ENCODE peak calls at places on chromosomes 6 and 20, in eight cellular contexts. R is spleen, D is endothelial cell of umbilical vein, W is Peyer's patch, J is ovary, Z is uterus, K is HCT116, L is heart left ventricle. A is an unnamed sample.

GRCh38 chr20:187733-188132 is 1.8 kb downstream of the DEFB128 start:
- DNase-seq in K (no peak), J (no peak), L (no peak), W (no peak), Z (no peak), D (no peak), R (no peak), A (no peak)

GRCh38 chr20:57957397-57958049 is 247.7 kb upstream of the PMEPA1 start:
- DNase-seq in K (no peak), Z (peak), D (no peak), L (no peak), R (no peak), J (no peak), W (no peak), A (no peak)

GRCh38 chr20:44702776-44703175 is 12.4 kb upstream of the CCN5 start:
- DNase-seq in L (peak), J (peak), Z (peak), D (peak), K (no peak), W (no peak), R (peak), A (peak)

GRCh38 chr6:134187751-134188150 is 130.2 kb downstream of the SGK1 start:
- DNase-seq in Z (no peak), D (no peak), W (no peak), J (no peak), L (no peak), K (no peak), R (no peak), A (no peak)

GRCh38 chr20:57749131-57749690 is 39.4 kb upstream of the PMEPA1 start:
- DNase-seq in W (no peak), L (peak), R (peak), J (no peak), K (no peak), D (peak), Z (no peak), A (no peak)

GRCh38 chr6:42512498-42513042 is 51.3 kb upstream of the UBR2 start:
- DNase-seq in Z (no peak), J (no peak), L (no peak), D (no peak), R (no peak), W (no peak), K (no peak), A (no peak)

GRCh38 chr6:22558288-22558882 is 11.0 kb upstream of the HDGFL1 start:
- DNase-seq in W (no peak), Z (no peak), J (no peak), K (no peak), L (no peak), D (no peak), R (no peak), A (no peak)

GRCh38 chr6:45959534-45960195 is 56.0 kb downstream of the CLIC5 start:
- DNase-seq in Z (no peak), K (no peak), J (no peak), L (no peak), R (no peak), D (peak), W (no peak), A (no peak)

GRCh38 chr6:783966-784365 is 91.0 kb upstream of the EXOC2 start:
- DNase-seq in K (no peak), D (no peak), Z (no peak), W (no peak), J (no peak), L (no peak), R (no peak), A (no peak)

GRCh38 chr6:167824591-167825041 is 2.1 kb upstream of the AFDN start:
- DNase-seq in D (no peak), K (no peak), L (no peak), W (no peak), J (no peak), Z (no peak), R (no peak), A (no peak)

GRCh38 chr20:51346686-51347485 is 195.6 kb downstream of the NFATC2 start:
- DNase-seq in L (no peak), Z (no peak), K (no peak), D (no peak), J (no peak), W (no peak), R (no peak), A (no peak)

GRCh38 chr6:2793491-2794151 is 28.4 kb downstream of the WRNIP1 start:
- DNase-seq in K (no peak), D (no peak), J (no peak), W (peak), R (no peak), Z (no peak), L (no peak), A (no peak)

GRCh38 chr6:70884074-70884983 is 72.5 kb downstream of the B3GAT2 start:
- DNase-seq in W (no peak), D (peak), L (peak), J (peak), Z (peak), K (peak), R (peak), A (no peak)

GRCh38 chr20:32138921-32139320 is 29.4 kb downstream of the TM9SF4 start:
- DNase-seq in L (no peak), W (no peak), R (peak), D (no peak), K (no peak), J (no peak), Z (no peak), A (no peak)

GRCh38 chr20:50928469-50928868 is 2.8 kb downstream of the ADNP start:
- DNase-seq in K (no peak), Z (no peak), R (no peak), L (no peak), J (no peak), D (no peak), W (no peak), A (no peak)

GRCh38 chr20:17059465-17059864 is 167.4 kb upstream of the PCSK2 start:
- DNase-seq in D (no peak), W (no peak), L (no peak), J (no peak), Z (no peak), R (no peak), K (peak), A (no peak)

GRCh38 chr6:11609324-11610071 is 71.9 kb downstream of the TMEM170B start:
- DNase-seq in D (peak), Z (no peak), R (no peak), L (peak), W (no peak), J (peak), K (no peak), A (no peak)

GRCh38 chr6:137043710-137044365 is 927 bp downstream of the IL20RA start:
- DNase-seq in D (peak), L (peak), W (no peak), Z (peak), J (no peak), R (no peak), K (no peak), A (no peak)

GRCh38 chr20:36709126-36709525 is 36.8 kb downstream of the NDRG3 start:
- DNase-seq in L (no peak), R (no peak), W (no peak), D (no peak), K (no peak), Z (no peak), J (no peak), A (no peak)

GRCh38 chr20:42887281-42887680 is 302.4 kb downstream of the PTPRT start:
- DNase-seq in R (no peak), D (no peak), L (no peak), K (no peak), J (no peak), W (no peak), Z (no peak), A (no peak)

GRCh38 chr6:141418076-141418475 is 714.6 kb upstream of the GJE1 start:
- DNase-seq in W (no peak), L (no peak), D (no peak), R (no peak), Z (no peak), J (no peak), K (no peak), A (no peak)

GRCh38 chr20:39849664-39850063 is 839.4 kb downstream of the MAFB start:
- DNase-seq in R (peak), J (peak), L (peak), D (peak), W (peak), Z (peak), K (no peak), A (no peak)

GRCh38 chr20:24027229-24027628 is 38.6 kb upstream of the GGTLC1 start:
- DNase-seq in R (peak), J (no peak), L (peak), Z (peak), K (no peak), D (peak), W (no peak), A (no peak)

GRCh38 chr20:33791959-33792597 is 19.1 kb upstream of the CHMP4B start:
- DNase-seq in R (peak), W (peak), D (peak), J (peak), K (no peak), L (peak), Z (peak), A (no peak)

GRCh38 chr20:63695419-63696310 is 787 bp upstream of the TNFRSF6B start:
- DNase-seq in L (peak), J (no peak), W (peak), R (no peak), K (no peak), Z (peak), D (no peak), A (no peak)
- TF ChIP-seq POLR2A in L (no peak), J (no peak), W (no peak), R (no peak), K (no peak), Z (no peak), D (peak), A (no peak)

GRCh38 chr6:128517124-128517523 is 3.3 kb downstream of the PTPRK start:
- DNase-seq in Z (no peak), J (no peak), D (no peak), W (no peak), L (no peak), R (no peak), K (no peak), A (no peak)

GRCh38 chr6:128519931-128520435 is 416 bp downstream of the PTPRK start:
- DNase-seq in R (peak), D (no peak), Z (peak), J (no peak), L (peak), K (no peak), W (no peak), A (no peak)

GRCh38 chr6:128520436-128521301 is at the start of gene PTPRK:
- DNase-seq in D (peak), W (peak), J (peak), K (peak), R (peak), Z (peak), L (peak), A (no peak)

GRCh38 chr6:128519132-128519930 is 1.1 kb downstream of the PTPRK start:
- DNase-seq in L (peak), Z (peak), K (no peak), D (peak), R (peak), W (peak), J (peak), A (no peak)

GRCh38 chr6:128518531-128519131 is 1.8 kb downstream of the PTPRK start:
- DNase-seq in R (no peak), L (no peak), Z (no peak), J (no peak), D (peak), K (no peak), W (no peak), A (no peak)
- H3K4me3 ChIP-seq in R (peak), L (peak), Z (peak), J (peak), D (peak), K (peak), W (peak), A (peak)

DNA sequence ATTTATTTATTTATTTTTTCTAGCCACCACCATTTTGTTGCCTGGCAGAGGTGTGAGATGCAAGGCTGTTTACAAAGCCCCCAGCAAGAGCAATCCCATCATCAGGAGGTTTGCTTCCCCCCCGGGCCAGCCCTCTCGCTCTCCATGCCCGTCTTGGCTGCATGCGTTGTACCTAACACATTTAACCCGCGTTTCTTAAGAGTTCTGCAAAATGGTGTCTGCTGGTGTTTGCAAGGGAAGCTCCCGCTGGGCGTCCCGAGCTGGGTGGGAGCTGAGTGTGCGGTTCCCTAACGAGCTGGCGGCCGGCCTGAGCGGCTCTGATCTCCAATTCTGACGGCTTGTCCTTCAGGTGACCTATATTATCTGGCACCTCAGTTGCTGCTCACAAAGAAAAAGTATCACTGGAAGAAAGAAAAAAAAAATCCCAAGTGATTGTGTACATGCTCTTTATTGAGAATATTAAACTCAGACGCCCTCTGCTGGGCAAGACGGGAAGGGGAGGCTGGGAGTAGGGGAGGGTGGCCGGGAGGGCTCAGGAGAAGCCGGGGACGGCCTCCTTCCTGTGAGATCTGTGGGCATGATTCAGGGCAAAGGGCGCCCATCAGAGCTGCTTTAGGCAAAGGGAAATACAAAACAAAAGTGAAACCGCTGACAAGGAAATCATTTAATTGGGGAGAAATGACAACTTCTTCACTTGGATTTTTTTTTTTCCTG is 154.8 kb downstream of the BCAS1 start:
- DNase-seq in J (peak), D (peak), R (peak), L (peak), K (peak), W (peak), Z (peak), A (no peak)
- TF ChIP-seq POLR2A in J (no peak), D (no peak), R (no peak), L (no peak), K (no peak), W (peak), Z (no peak), A (no peak)

GRCh38 chr6:148873154-148873553 is 126.3 kb downstream of the UST start:
- DNase-seq in K (no peak), J (no peak), D (no peak), L (no peak), W (no peak), Z (no peak), R (no peak), A (no peak)
- H3K4me3 ChIP-seq in K (no peak), J (no peak), D (no peak), L (no peak), W (no peak), Z (no peak), R (no peak), A (no peak)

DNA sequence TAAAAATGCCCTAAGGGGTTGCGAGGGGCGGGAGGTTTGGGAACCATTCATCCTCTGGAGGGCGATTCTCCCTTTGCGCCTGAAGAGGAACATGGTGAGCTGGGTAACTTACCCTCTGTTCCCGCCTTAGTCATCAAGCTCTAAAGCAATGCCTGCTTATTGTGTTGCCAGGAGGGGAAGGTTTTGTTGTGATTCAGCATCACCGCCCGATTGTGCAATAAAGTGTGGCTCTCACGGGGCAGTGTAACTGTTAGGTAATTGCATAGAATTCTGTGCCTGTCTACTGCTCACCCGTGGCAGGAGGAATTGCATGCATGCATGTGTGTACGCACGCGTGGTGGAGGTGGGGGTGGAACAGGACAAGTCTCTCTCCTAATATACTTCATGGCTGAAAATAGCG is 95.5 kb upstream of the AGPAT4 start:
- DNase-seq in Z (no peak), L (no peak), R (no peak), D (no peak), J (no peak), K (no peak), W (no peak), A (no peak)
- TF ChIP-seq POLR2A in Z (no peak), L (no peak), R (no peak), D (no peak), J (no peak), K (no peak), W (no peak), A (no peak)

GRCh38 chr20:46034039-46034438 is 5.0 kb downstream of the SLC12A5 start:
- DNase-seq in L (no peak), W (no peak), K (no peak), J (no peak), Z (no peak), D (no peak), R (no peak), A (no peak)

GRCh38 chr20:46030290-46031013 is 1.4 kb downstream of the SLC12A5 start:
- DNase-seq in D (no peak), Z (no peak), K (no peak), J (no peak), R (no peak), W (no peak), L (no peak), A (no peak)

GRCh38 chr20:46031014-46031569 is 2.1 kb downstream of the SLC12A5 start:
- DNase-seq in L (no peak), K (no peak), R (no peak), Z (no peak), W (no peak), D (no peak), J (no peak), A (no peak)

GRCh38 chr20:46028772-46029371 is at the start of gene SLC12A5:
- DNase-seq in J (no peak), W (no peak), K (no peak), D (no peak), L (no peak), R (no peak), Z (no peak), A (no peak)

DNA sequence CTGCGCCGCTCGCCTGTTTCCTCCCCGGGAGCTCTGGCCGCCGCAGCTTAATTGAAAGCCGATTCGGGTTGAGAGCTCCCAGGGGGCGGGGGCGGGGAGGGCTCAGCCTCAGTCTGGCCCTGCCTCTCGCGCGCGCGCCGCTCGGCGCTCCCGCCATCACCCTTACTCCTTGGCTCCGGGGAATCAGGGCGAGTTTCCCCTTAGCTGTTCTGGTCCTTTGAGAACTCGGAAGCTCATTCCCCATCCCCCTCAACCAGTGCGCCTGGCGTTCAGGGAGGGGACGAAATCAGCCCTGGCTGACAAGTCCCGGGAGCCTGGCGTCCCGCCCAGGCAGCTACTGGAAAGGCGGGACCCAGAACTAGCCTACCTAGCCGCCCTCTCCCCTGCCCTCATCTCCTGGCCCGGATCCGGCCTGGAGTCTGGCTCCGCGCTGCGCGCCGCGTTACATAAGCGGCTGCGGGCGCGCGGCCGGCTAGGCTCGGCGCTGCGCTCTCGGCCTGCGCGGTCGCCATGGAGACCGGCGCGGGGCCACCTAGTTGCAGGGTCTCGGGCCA is 2.8 kb downstream of the SLC12A5 start:
- DNase-seq in Z (no peak), R (no peak), J (no peak), L (peak), W (no peak), K (no peak), D (no peak), A (no peak)
- H3K4me3 ChIP-seq in Z (no peak), R (no peak), J (no peak), L (no peak), W (no peak), K (no peak), D (no peak), A (no peak)

GRCh38 chr6:31557443-31558317 is 10.3 kb downstream of the NFKBIL1 start:
- DNase-seq in L (no peak), W (no peak), D (no peak), J (no peak), Z (no peak), R (peak), K (no peak), A (no peak)

GRCh38 chr6:31558631-31559500 is 11.5 kb downstream of the NFKBIL1 start:
- DNase-seq in Z (no peak), L (peak), W (no peak), J (no peak), R (peak), K (no peak), D (peak), A (no peak)

GRCh38 chr6:31558318-31558625 is 10.9 kb downstream of the NFKBIL1 start:
- DNase-seq in K (no peak), W (no peak), J (no peak), L (no peak), R (no peak), Z (no peak), D (no peak), A (no peak)

GRCh38 chr6:31559606-31559957 is 12.2 kb downstream of the NFKBIL1 start:
- DNase-seq in J (no peak), Z (no peak), D (peak), W (no peak), K (no peak), R (no peak), L (no peak), A (no peak)

GRCh38 chr6:31556312-31556711 is 8.9 kb downstream of the NFKBIL1 start:
- DNase-seq in Z (no peak), D (no peak), J (no peak), W (no peak), K (no peak), L (no peak), R (no peak), A (no peak)
- TF ChIP-seq POLR2A in Z (no peak), D (no peak), J (no peak), W (no peak), K (no peak), L (no peak), R (no peak), A (no peak)